ENCODE peak calls at places on chromosomes 12 and 14, in nine cellular contexts. A is amygdala, J is left colon, W is cardiac muscle cell, D is Karpas-422, G is GM04504, U is Daoy, I is BE2C, C is HEK293T. V is an unnamed sample.

GRCh38 chr12:132071837-132072384 is 72.2 kb downstream of the DDX51 start:
- DNase-seq in A (no peak), J (no peak), W (no peak), D (no peak), G (no peak), U (no peak), I (no peak), C (no peak), V (no peak)

GRCh38 chr14:62253931-62254330 is 491.7 kb downstream of the SNAPC1 start:
- DNase-seq in A (no peak), J (no peak), W (no peak), D (no peak), G (no peak), U (no peak), I (no peak), C (no peak), V (no peak)

GRCh38 chr14:95143813-95144620 is 13.3 kb downstream of the DICER1 start:
- DNase-seq in A (no peak), J (no peak), W (no peak), D (peak), G (no peak), U (no peak), I (no peak), C (no peak), V (no peak)

GRCh38 chr14:34845869-34846268 is 29.3 kb downstream of the BAZ1A start:
- DNase-seq in A (no peak), J (no peak), W (no peak), D (no peak), G (no peak), U (no peak), I (no peak), C (no peak), V (no peak)

GRCh38 chr12:111190741-111191526 is 178.0 kb downstream of the PHETA1 start:
- DNase-seq in A (no peak), J (no peak), W (no peak), D (no peak), G (no peak), U (no peak), I (no peak), C (no peak), V (no peak)

GRCh38 chr14:68785817-68786490 is 6.9 kb downstream of the ZFP36L1 start:
- DNase-seq in A (no peak), J (no peak), W (no peak), D (no peak), G (no peak), U (peak), I (no peak), C (no peak), V (no peak)

GRCh38 chr12:9237286-9237685 is 29.1 kb upstream of the PZP start:
- DNase-seq in A (no peak), J (no peak), W (no peak), D (no peak), G (no peak), U (no peak), I (no peak), C (no peak), V (no peak)

GRCh38 chr14:32593290-32593942 is 264.3 kb downstream of the AKAP6 start:
- DNase-seq in A (no peak), J (no peak), W (no peak), D (no peak), G (peak), U (peak), I (no peak), C (no peak), V (no peak)

GRCh38 chr12:46908936-46909635 is 83.3 kb upstream of the SLC38A4 start:
- DNase-seq in A (no peak), J (no peak), W (no peak), D (no peak), G (no peak), U (no peak), I (no peak), C (no peak), V (no peak)

GRCh38 chr12:106892075-106892474 is 63.6 kb upstream of the TMEM263 start:
- DNase-seq in A (no peak), J (peak), W (no peak), D (no peak), G (no peak), U (no peak), I (no peak), C (no peak), V (no peak)

GRCh38 chr14:79011091-79011919 is 841.1 kb downstream of the NRXN3 start:
- DNase-seq in A (no peak), J (no peak), W (peak), D (peak), G (peak), U (peak), I (peak), C (peak), V (no peak)

GRCh38 chr12:28104893-28105864 is 85.1 kb upstream of the CCDC91 start:
- DNase-seq in A (no peak), J (no peak), W (no peak), D (no peak), G (no peak), U (no peak), I (no peak), C (no peak), V (no peak)

GRCh38 chr12:90585640-90586304 is 369.2 kb downstream of the CCER1 start:
- DNase-seq in A (no peak), J (no peak), W (no peak), D (no peak), G (no peak), U (no peak), I (no peak), C (no peak), V (no peak)

GRCh38 chr12:116055895-116056607 is 221.4 kb downstream of the MED13L start:
- DNase-seq in A (no peak), J (no peak), W (no peak), D (no peak), G (no peak), U (no peak), I (no peak), C (no peak), V (no peak)

GRCh38 chr12:87820524-87821194 is 208.5 kb downstream of the C12orf50 start:
- DNase-seq in A (no peak), J (no peak), W (no peak), D (no peak), G (no peak), U (peak), I (no peak), C (no peak), V (no peak)

GRCh38 chr14:23365353-23366162 is 586 bp upstream of the EFS start:
- DNase-seq in A (no peak), J (no peak), W (no peak), D (no peak), G (no peak), U (peak), I (no peak), C (no peak), V (no peak)

GRCh38 chr12:9674226-9674590 is 4.7 kb downstream of the CLEC2D start:
- DNase-seq in A (no peak), J (no peak), W (no peak), D (no peak), G (no peak), U (no peak), I (no peak), C (no peak), V (no peak)

GRCh38 chr14:97107070-97107469 is 309.9 kb downstream of the VRK1 start:
- DNase-seq in A (no peak), J (no peak), W (no peak), D (no peak), G (peak), U (peak), I (no peak), C (no peak), V (no peak)